ENCODE peak calls at places on chromosomes 4 and X, in nine cellular contexts. B is suprapubic skin, L is HCT116, X is PC-3, P is mesendoderm, C is ovary, H is left lung, N is lung, K is sigmoid colon. M is an unnamed sample. For H3K36me3 and H3K4me1, the result is how much of the 10 kb centered on the place peaks cover.

GRCh38 chr4:8278421-8279287 is 9.1 kb downstream of the HTRA3 start:
- DNase-seq in N (no peak), C (peak), B (peak), H (peak), L (no peak), P (no peak), K (peak), X (peak), M (no peak)

GRCh38 chrX:46627700-46628405 is 54.3 kb downstream of the CHST7 start:
- DNase-seq in N (no peak), K (no peak), H (no peak), B (peak), X (no peak), C (peak), P (no peak), L (no peak), M (no peak)

GRCh38 chrX:109863811-109864210 is 130.8 kb upstream of the ACSL4 start:
- DNase-seq in H (no peak), L (no peak), C (no peak), P (peak), K (no peak), N (no peak), X (no peak), B (no peak), M (no peak)

GRCh38 chr4:96164814-96165351 is 325.0 kb downstream of the PDHA2 start:
- DNase-seq in L (no peak), K (no peak), B (no peak), H (no peak), N (no peak), C (no peak), P (peak), X (peak), M (no peak)

GRCh38 chrX:107672955-107673378 is 44.7 kb downstream of the PRPS1 start:
- DNase-seq in B (peak), H (peak), L (peak), K (peak), C (peak), P (peak), N (peak), X (peak), M (peak)

GRCh38 chr4:84159767-84160166 is 339.3 kb downstream of the NKX6-1 start:
- DNase-seq in C (no peak), B (no peak), L (peak), H (no peak), K (no peak), N (no peak), P (peak), X (peak), M (peak)

GRCh38 chr4:40185830-40186664 is 10.8 kb upstream of the RHOH start:
- DNase-seq in L (no peak), X (no peak), C (no peak), H (no peak), K (no peak), B (no peak), P (no peak), N (no peak), M (no peak)

GRCh38 chrX:19554786-19555185 is 39.5 kb upstream of the MAP3K15 start:
- DNase-seq in X (peak), K (no peak), L (no peak), B (no peak), C (no peak), H (no peak), N (no peak), P (no peak), M (no peak)

GRCh38 chrX:137353404-137353803 is 212.5 kb upstream of the ZIC3 start:
- DNase-seq in X (no peak), B (no peak), C (no peak), L (no peak), K (no peak), N (no peak), P (no peak), H (no peak), M (no peak)

GRCh38 chr4:11650801-11651596 is 222.3 kb upstream of the HS3ST1 start:
- DNase-seq in L (peak), B (no peak), H (no peak), X (peak), C (no peak), K (no peak), P (no peak), N (no peak), M (no peak)

GRCh38 chrX:13837290-13837745 is 20.4 kb upstream of the GPM6B start:
- DNase-seq in P (peak), N (no peak), H (no peak), B (no peak), L (no peak), C (no peak), K (no peak), X (no peak), M (peak)

GRCh38 chr4:118284169-118284568 is 68.6 kb downstream of the PRSS12 start:
- DNase-seq in B (no peak), L (no peak), C (no peak), K (no peak), P (no peak), X (no peak), N (no peak), H (no peak), M (no peak)

GRCh38 chrX:6941041-6941440 is 206.5 kb upstream of the STS start:
- DNase-seq in C (no peak), K (no peak), B (no peak), N (no peak), H (no peak), P (no peak), L (no peak), X (no peak), M (no peak)

GRCh38 chrX:106038625-106039024 is at the start of gene SERPINA7:
- DNase-seq in C (no peak), P (no peak), N (no peak), K (no peak), B (no peak), X (no peak), H (no peak), L (no peak), M (no peak)

GRCh38 chr4:185202984-185203379 is 818 bp downstream of the CFAP97 start:
- DNase-seq in B (no peak), N (no peak), X (no peak), H (no peak), C (no peak), K (no peak), P (no peak), L (no peak), M (no peak)

GRCh38 chrX:138954976-138955375 is 243.5 kb upstream of the FGF13 start:
- DNase-seq in X (no peak), P (no peak), K (no peak), B (no peak), N (no peak), C (no peak), L (no peak), H (no peak), M (no peak)

GRCh38 chr4:154614306-154614705 is 1.9 kb upstream of the FGG start:
- DNase-seq in K (no peak), H (no peak), N (no peak), B (no peak), P (no peak), C (no peak), X (no peak), L (no peak), M (no peak)

GRCh38 chrX:49166914-49167739 is 4.6 kb downstream of the MAGIX start:
- DNase-seq in L (no peak), K (peak), B (peak), H (peak), C (peak), X (peak), N (peak), P (peak), M (peak)

GRCh38 chr4:150973626-150974250 is 41.3 kb downstream of the LRBA start:
- DNase-seq in P (no peak), B (no peak), X (no peak), K (no peak), H (no peak), L (no peak), C (no peak), N (no peak), M (no peak)

GRCh38 chr4:158209825-158210807 is at the start of gene TMEM144:
- DNase-seq in C (peak), L (peak), B (peak), H (peak), N (peak), X (peak), K (peak), P (peak), M (peak)

GRCh38 chr4:121155893-121156292 is 8.2 kb downstream of the TNIP3 start:
- DNase-seq in L (no peak), K (no peak), X (peak), C (no peak), H (no peak), B (no peak), P (peak), N (no peak), M (no peak)

DNA sequence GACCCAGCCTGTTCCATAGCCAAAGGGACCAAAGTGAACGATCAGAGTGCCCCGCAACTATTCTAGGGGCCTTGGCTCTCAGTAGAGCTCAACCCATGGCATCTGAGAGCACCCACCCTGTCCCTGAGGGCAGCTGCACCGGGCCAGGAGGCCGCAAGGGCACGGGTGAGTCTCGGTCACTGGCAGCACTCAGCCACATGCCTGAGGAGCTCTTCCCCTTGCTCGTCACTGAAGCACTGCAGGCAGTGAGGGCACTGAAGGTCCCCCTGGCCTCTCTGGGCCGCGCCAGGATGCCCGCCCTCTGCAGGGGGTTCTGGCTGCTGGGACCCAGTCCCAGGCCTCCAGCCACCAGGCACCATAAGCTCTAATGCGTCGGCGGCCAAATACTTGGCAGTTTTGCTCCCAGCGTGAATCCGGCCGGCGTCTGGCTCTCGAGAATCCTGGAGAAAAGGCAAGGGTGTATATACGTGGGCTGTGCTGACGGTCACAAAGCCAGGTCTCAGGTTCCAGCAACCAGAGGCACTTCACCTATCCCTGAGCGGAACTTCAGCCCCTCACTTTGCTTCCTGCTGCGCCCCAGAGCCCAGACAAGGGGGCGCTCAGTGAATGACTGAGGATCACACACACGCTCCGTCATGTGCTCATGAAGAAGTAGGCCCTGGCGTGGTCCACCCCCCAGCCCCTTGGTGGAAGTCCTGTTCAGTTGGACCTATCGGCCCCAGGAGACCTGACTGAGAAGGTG is 13.9 kb downstream of the TNIP2 start:
- DNase-seq in N (no peak), L (no peak), K (no peak), C (no peak), H (no peak), B (no peak), P (no peak), X (no peak), M (no peak)
- H3K36me3 ChIP-seq in N (half or more), L (under half), K (under half), C (under half), H (half or more), B (half or more), P (under half), X (under half), M (under half)

GRCh38 chr4:2928242-2929155 is 34.7 kb downstream of the NOP14 start:
- DNase-seq in N (no peak), B (peak), L (no peak), P (no peak), K (no peak), H (peak), C (no peak), X (no peak), M (no peak)
- H3K4me1 ChIP-seq in N (under half), B (under half), L (under half), P (under half), K (under half), H (under half), C (under half), X (under half), M (under half)

GRCh38 chr4:116546759-116547158 is 538.6 kb downstream of the TRAM1L1 start:
- DNase-seq in L (no peak), K (no peak), C (no peak), P (no peak), H (no peak), N (no peak), X (no peak), B (no peak), M (no peak)
- H3K36me3 ChIP-seq in L (under half), K (under half), C (under half), P (under half), H (under half), N (under half), X (under half), B (under half), M (under half)

GRCh38 chr4:186650401-186651180 is 73.1 kb downstream of the FAT1 start:
- DNase-seq in B (no peak), C (no peak), K (no peak), N (no peak), X (no peak), H (no peak), P (no peak), L (no peak), M (no peak)

GRCh38 chr4:186647821-186648220 is 75.8 kb downstream of the FAT1 start:
- DNase-seq in N (no peak), C (no peak), H (no peak), P (no peak), X (no peak), K (no peak), B (no peak), L (no peak), M (no peak)

GRCh38 chr4:186651624-186652023 is 72.0 kb downstream of the FAT1 start:
- DNase-seq in X (no peak), N (no peak), B (no peak), P (no peak), L (no peak), C (no peak), K (peak), H (no peak), M (peak)

GRCh38 chr4:186653973-186654372 is 69.7 kb downstream of the FAT1 start:
- DNase-seq in K (no peak), X (no peak), B (no peak), H (no peak), C (no peak), N (no peak), L (no peak), P (peak), M (no peak)

DNA sequence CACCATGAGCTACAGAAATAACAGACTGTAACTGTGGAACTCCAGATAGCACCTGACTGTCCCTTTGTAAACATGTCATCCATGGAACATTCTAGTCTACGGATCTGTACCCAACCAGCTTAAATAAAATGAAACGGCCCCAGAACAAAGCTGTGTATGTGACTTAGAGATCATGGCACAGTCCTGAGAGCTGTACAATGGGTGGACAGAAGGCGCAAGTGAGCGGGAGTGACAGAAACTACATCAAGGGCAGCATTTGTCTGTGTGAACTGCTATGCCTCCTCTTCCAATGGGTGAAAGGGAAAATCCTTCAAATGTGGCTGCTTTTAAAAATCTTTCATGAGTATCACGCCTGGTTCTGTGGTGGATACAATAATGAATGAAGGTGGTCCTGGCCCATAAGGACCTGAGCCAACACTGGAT is 72.5 kb downstream of the FAT1 start:
- DNase-seq in N (no peak), P (no peak), B (no peak), L (no peak), C (no peak), X (no peak), K (no peak), H (no peak), M (no peak)
- H3K4me1 ChIP-seq in N (under half), P (under half), B (under half), L (under half), C (under half), X (under half), K (under half), H (under half), M (under half)

GRCh38 chr4:153399358-153399757 is 54.9 kb downstream of the MND1 start:
- DNase-seq in P (no peak), C (no peak), N (no peak), H (no peak), B (no peak), K (no peak), X (no peak), L (no peak), M (no peak)

GRCh38 chr4:153402366-153402765 is 57.9 kb downstream of the MND1 start:
- DNase-seq in B (no peak), H (no peak), N (no peak), X (no peak), P (no peak), L (no peak), K (no peak), C (no peak), M (no peak)

GRCh38 chr4:153403761-153404160 is 59.3 kb downstream of the MND1 start:
- DNase-seq in C (no peak), H (no peak), N (no peak), B (no peak), K (no peak), X (no peak), P (no peak), L (no peak), M (no peak)

GRCh38 chr4:153398713-153399112 is 54.2 kb downstream of the MND1 start:
- DNase-seq in N (no peak), L (no peak), H (no peak), C (no peak), P (no peak), B (no peak), X (no peak), K (no peak), M (no peak)

DNA sequence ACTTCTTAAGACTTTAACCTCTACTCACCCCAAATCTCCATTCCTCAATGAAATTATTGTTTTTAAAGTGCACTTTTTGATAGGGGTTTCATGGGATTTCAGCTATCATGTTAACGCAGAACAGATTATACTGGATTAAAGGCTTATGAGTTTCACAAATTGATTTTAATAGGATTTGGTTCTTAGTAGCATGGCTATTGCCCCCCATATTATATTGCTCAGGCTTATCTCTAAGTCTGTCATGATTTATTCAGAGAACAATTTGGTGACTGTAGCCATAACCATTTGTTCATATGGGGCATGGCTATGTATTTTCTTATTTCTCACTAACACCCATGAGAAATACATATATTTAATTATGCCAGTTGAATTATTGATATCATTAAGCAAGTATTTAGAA is 57.0 kb downstream of the MND1 start:
- DNase-seq in K (no peak), B (no peak), P (no peak), L (no peak), C (no peak), H (no peak), X (no peak), N (no peak), M (no peak)
- H3K36me3 ChIP-seq in K (under half), B (under half), P (under half), L (under half), C (under half), H (under half), X (under half), N (under half), M (under half)

GRCh38 chr4:156946508-156947197 is 24.9 kb downstream of the PDGFC start:
- DNase-seq in B (no peak), K (peak), P (peak), N (no peak), X (peak), H (no peak), L (peak), C (peak), M (no peak)

GRCh38 chr4:156942991-156943390 is 28.6 kb downstream of the PDGFC start:
- DNase-seq in N (no peak), X (no peak), C (no peak), L (no peak), B (no peak), P (no peak), K (no peak), H (no peak), M (no peak)

GRCh38 chr4:156948133-156948532 is 23.5 kb downstream of the PDGFC start:
- DNase-seq in L (no peak), B (no peak), P (no peak), X (no peak), C (no peak), N (no peak), K (no peak), H (no peak), M (no peak)

GRCh38 chr4:156948738-156949137 is 22.9 kb downstream of the PDGFC start:
- DNase-seq in C (no peak), L (no peak), N (no peak), K (no peak), X (no peak), H (no peak), B (no peak), P (no peak), M (no peak)

DNA sequence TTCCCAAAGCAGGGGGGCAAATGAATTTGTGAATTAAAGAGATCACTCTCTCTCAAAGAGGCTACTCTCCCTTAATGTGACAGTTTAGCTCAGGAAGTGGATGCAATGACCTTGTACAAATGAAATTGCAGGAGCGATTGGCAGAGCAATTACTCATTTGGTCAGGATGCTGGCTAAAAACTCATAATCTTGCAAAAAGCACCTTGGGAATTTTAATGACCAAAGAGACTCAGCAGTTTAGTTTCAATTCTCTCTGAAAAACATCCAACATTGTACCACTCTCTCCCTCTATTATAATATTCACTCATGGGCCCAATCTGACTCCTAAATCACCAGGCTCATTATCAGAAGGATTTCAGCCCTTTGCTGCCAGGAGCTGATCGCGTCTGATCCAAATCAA is 26.1 kb downstream of the PDGFC start:
- DNase-seq in K (no peak), L (no peak), B (no peak), N (no peak), C (no peak), P (no peak), H (no peak), X (peak), M (no peak)
- H3K4me1 ChIP-seq in K (half or more), L (under half), B (half or more), N (under half), C (under half), P (under half), H (under half), X (half or more), M (under half)

GRCh38 chrX:70301716-70302115 is 11.8 kb downstream of the KIF4A start:
- DNase-seq in L (no peak), B (no peak), H (no peak), X (no peak), N (no peak), P (peak), C (no peak), K (no peak), M (no peak)
- H3K36me3 ChIP-seq in L (under half), B (under half), H (under half), X (half or more), N (under half), P (under half), C (under half), K (under half), M (under half)

GRCh38 chrX:9482837-9483236 is 18.0 kb downstream of the TBL1X start:
- DNase-seq in H (no peak), C (no peak), N (no peak), L (no peak), B (no peak), P (no peak), X (no peak), K (no peak), M (no peak)

GRCh38 chrX:9483376-9483775 is 18.5 kb downstream of the TBL1X start:
- DNase-seq in K (no peak), P (no peak), L (no peak), H (no peak), B (no peak), X (no peak), N (no peak), C (no peak), M (no peak)

GRCh38 chrX:9489234-9489633 is 24.4 kb downstream of the TBL1X start:
- DNase-seq in B (no peak), H (no peak), X (no peak), K (no peak), L (no peak), C (no peak), P (no peak), N (no peak), M (no peak)

GRCh38 chrX:9482408-9482807 is 17.6 kb downstream of the TBL1X start:
- DNase-seq in N (no peak), C (no peak), L (no peak), B (no peak), K (no peak), P (no peak), X (peak), H (no peak), M (no peak)

DNA sequence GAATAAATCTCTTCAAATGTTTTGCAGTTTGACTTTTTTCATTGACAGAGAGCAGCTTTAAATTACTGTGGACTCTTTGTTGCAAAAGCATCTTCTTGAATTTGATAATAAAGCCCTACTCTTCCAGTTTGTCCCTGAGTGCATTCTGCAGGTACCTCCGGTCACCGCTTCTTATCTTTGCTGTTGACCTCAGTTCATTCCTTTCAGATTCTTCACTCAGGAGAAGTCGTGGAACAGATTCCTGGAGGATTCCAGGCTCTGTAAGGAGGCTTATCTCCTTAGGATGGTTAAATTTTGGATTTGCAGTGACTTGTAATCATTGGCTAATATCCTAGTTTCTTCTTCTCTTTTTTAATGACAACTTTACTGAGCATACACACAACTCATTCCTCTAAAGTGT is 21.9 kb downstream of the TBL1X start:
- DNase-seq in P (peak), K (no peak), C (no peak), H (no peak), B (no peak), N (no peak), X (no peak), L (no peak), M (no peak)
- H3K4me1 ChIP-seq in P (under half), K (under half), C (under half), H (under half), B (under half), N (under half), X (under half), L (under half), M (under half)

M was measured in BE2C.